ENCODE peak calls at places on chromosome 11, in four cellular contexts. C is H1, D is HCT116, S is SK-N-SH. B is an unnamed sample.

GRCh38 chr11:114448749-114449484 is 9.7 kb downstream of the REXO2 start:
- DNase-seq in C (no peak), D (no peak), S (no peak), B (no peak)

GRCh38 chr11:112223754-112224532 is 2.3 kb upstream of the PTS start:
- DNase-seq in C (no peak), D (no peak), S (peak; percentile 58), B (no peak)

GRCh38 chr11:65083134-65083833 is 556 bp downstream of the CDCA5 start:
- DNase-seq in C (no peak), D (no peak), S (peak; percentile 24), B (no peak)

GRCh38 chr11:110430267-110431211 is 791 bp downstream of the FDX1 start:
- DNase-seq in C (no peak), D (no peak), S (no peak), B (peak; percentile 24)

GRCh38 chr11:93016595-93016994 is 47.1 kb downstream of the MTNR1B start:
- DNase-seq in C (no peak), D (no peak), S (no peak), B (no peak)

GRCh38 chr11:27485930-27486773 is 13.6 kb upstream of the LGR4 start:
- DNase-seq in C (no peak), D (peak; percentile 37), S (peak; percentile 40), B (no peak)

GRCh38 chr11:59822989-59823566 is 12.5 kb upstream of the MRPL16 start:
- DNase-seq in C (no peak), D (peak; percentile 69), S (peak; percentile 53), B (peak; percentile 30)

GRCh38 chr11:122100222-122101080 is 15.6 kb downstream of the BLID start:
- DNase-seq in C (peak; percentile 55), D (no peak), S (peak; percentile 36), B (no peak)

GRCh38 chr11:133107753-133108152 is 424.5 kb downstream of the OPCML start:
- DNase-seq in C (no peak), D (no peak), S (no peak), B (no peak)

GRCh38 chr11:133966924-133967598 is 10.3 kb upstream of the IGSF9B start:
- DNase-seq in C (peak; percentile 91), D (no peak), S (peak; percentile 66), B (no peak)

GRCh38 chr11:15202626-15203025 is 87.9 kb downstream of the INSC start:
- DNase-seq in C (no peak), D (no peak), S (peak; percentile 30), B (peak; percentile 72)

GRCh38 chr11:105392546-105392945 is 217.3 kb upstream of the GRIA4 start:
- DNase-seq in C (no peak), D (no peak), S (no peak), B (no peak)

DNA sequence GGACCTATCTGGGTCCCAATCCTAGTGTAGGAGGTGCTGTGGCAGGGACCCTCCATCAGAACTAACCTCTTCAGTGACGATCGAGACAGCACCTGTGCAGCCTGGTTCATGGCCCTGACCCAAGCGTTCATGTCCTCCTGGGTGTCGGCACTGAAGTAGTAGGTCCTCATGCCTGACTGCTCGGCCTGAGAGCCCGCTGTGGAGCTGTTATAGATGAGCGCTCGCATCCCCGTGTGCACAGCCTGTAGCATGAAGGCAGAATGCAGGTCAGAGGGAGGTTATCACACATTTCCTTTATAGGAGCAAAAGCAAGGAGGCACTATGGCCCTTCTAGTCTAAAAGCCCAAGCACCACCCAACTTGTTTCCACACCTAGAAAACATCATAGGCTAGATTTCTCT is 103.0 kb downstream of the C11orf58 start:
- DNase-seq in C (no peak), D (no peak), S (no peak), B (no peak)
- TF ChIP-seq JUND in C (no peak), D (no peak), S (no peak), B (no peak)

DNA sequence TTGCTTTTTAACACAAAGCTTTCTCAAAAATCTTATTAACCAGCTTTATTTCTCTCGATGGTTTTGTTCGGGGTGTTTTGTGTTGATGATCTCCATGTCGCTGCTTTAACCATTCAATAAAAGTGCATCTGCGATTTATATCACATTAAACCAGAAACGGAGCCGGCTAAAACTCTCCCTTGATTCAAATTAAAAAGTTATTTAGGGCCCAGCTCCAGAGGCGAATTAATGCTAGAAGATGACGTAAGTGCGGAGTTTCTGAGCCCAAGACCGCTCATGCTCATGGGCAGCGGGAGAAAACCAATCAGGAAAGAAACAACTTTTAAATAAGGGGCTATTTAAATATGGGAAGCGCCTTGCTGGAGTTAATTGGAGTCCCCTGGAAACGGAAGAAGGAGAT is 1.6 kb upstream of the DBX1 start:
- DNase-seq in C (no peak), D (no peak), S (peak; percentile 43), B (no peak)
- TF ChIP-seq JUND in C (no peak), D (no peak), S (no peak), B (no peak)

GRCh38 chr11:64044730-64045386 is 9.1 kb downstream of the FLRT1 start:
- DNase-seq in C (no peak), D (no peak), S (peak; percentile 96), B (no peak)
- TF ChIP-seq JUND in C (no peak), D (no peak), S (no peak), B (no peak)

GRCh38 chr11:74443071-74443864 is 24.1 kb downstream of the KCNE3 start:
- DNase-seq in C (no peak), D (peak; percentile 19), S (no peak), B (peak; percentile 86)
- TF ChIP-seq JUND in C (no peak), D (no peak), S (no peak), B (no peak)

DNA sequence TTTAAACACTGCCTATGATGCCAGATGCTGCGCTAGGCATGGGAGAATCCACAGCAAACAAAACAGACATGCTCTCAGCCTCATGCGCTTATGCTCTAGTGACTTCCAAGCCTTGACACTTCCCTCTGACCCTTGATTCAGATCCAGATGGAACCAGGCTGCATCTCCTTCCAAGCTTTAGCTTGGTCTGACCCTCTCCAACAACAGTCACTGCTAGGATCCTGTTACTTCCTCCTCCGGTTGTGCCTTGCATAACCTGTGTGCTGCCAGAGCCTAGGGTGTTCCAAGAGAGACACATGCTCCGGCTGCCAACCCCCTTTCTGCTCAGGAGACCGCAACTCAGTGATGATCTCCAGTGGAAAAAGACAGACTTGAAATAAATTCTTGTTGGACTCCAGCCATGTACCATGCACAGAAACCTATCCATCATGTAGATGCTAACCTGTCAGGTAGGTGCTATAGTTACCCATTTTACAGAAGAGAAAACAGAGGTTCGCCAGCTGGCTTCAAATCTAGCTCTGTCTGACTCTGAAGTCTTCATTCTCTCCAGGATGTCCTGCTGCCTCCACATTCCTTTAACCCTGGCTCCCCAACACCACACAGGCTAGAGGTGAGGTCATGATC is 136.3 kb upstream of the TEAD1 start:
- DNase-seq in C (no peak), D (no peak), S (peak; percentile 3), B (no peak)
- TF ChIP-seq JUND in C (no peak), D (no peak), S (no peak), B (no peak)

GRCh38 chr11:63866211-63866610 is 27.3 kb downstream of the MARK2 start:
- DNase-seq in C (no peak), D (no peak), S (no peak), B (no peak)
- TF ChIP-seq JUND in C (no peak), D (no peak), S (no peak), B (no peak)

GRCh38 chr11:46718155-46719019 is 626 bp upstream of the F2 start:
- DNase-seq in C (peak; percentile 46), D (no peak), S (no peak), B (peak; percentile 50)
- TF ChIP-seq JUND in C (no peak), D (no peak), S (no peak), B (no peak)

DNA sequence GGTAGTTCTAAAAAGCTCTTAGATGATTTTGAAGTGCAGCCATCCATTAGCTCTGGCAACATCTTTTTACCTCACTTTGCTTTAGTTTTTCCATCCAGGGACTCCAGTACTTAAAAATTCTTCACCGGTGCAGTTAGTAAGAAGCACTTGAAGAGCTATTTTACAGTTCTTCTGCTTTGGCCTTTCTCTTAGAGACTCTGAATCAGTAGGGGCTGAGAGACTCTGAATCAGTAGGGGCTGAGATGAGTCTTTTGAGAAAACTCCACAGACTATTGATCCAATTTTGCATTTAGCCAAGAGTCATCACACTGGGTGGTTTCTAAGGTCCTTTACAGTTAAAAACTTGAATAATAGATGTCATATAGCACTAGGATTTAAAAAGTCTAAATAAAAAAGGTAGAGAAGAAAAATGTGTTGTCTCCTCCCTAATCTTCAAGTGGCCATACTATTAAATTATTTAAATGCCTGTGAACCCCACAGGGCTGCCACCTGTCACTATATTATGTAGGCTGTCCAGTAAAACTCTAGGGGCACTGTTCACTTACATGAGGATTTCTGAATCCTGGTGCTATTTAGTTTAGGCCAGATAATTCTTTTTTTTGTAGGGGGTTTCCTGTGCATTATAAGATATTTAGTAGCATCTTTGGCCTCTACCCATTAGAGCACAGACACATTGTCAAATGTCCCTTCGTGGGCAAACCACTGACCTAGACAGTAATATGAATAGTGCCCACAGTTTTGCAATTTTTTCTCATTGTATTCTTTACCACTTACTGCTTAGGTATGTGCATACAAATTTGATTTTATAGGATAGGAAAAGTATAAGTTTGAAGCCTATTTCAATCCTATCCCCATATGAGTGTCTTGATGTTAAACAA is 26.3 kb upstream of the HIKESHI start:
- DNase-seq in C (no peak), D (no peak), S (no peak), B (no peak)
- TF ChIP-seq JUND in C (no peak), D (no peak), S (no peak), B (no peak)

GRCh38 chr11:103364687-103365086 is 255.5 kb downstream of the DYNC2H1 start:
- DNase-seq in C (no peak), D (no peak), S (no peak), B (no peak)
- TF ChIP-seq JUND in C (no peak), D (no peak), S (no peak), B (no peak)

GRCh38 chr11:118058311-118059230 is 18.3 kb upstream of the TMPRSS4 start:
- DNase-seq in C (no peak), D (no peak), S (no peak), B (no peak)
- TF ChIP-seq JUND in C (no peak), D (no peak), S (no peak), B (no peak)